ENCODE peak calls at places on chromosomes 6 and 20, in seven cellular contexts. E is left lung; A is transverse colon; Y is cardiac muscle cell; O is GM06990; S is CD8-positive, alpha-beta memory T cell; Z is right atrium auricular region. V is an unnamed sample. For H3K36me3, the result is how much of the 10 kb centered on the place peaks cover.

GRCh38 chr6:53673138-53673801 is 7.7 kb upstream of the KLHL31 start:
- DNase-seq in E (no peak), Y (peak), A (no peak), S (no peak), O (no peak), Z (no peak), V (no peak)

GRCh38 chr6:135182120-135182992 is 1.2 kb downstream of the MYB start:
- DNase-seq in Z (no peak), O (no peak), S (peak), E (peak), Y (peak), A (peak), V (peak)

GRCh38 chr6:153015094-153015645 is 12.7 kb upstream of the MTRF1L start:
- DNase-seq in O (no peak), E (no peak), Y (no peak), A (no peak), S (no peak), Z (no peak), V (no peak)

GRCh38 chr6:1606533-1607235 is 3.0 kb upstream of the FOXC1 start:
- DNase-seq in Y (no peak), S (no peak), A (no peak), O (no peak), E (no peak), Z (no peak), V (no peak)

GRCh38 chr6:14415452-14415851 is 297.9 kb downstream of the CD83 start:
- DNase-seq in S (no peak), Y (no peak), O (no peak), A (no peak), E (no peak), Z (no peak), V (no peak)

GRCh38 chr6:103672169-103672568 is 1187.5 kb downstream of the HACE1 start:
- DNase-seq in E (no peak), Y (no peak), A (no peak), Z (no peak), O (no peak), S (no peak), V (no peak)

GRCh38 chr6:118509009-118509617 is 39.0 kb upstream of the PLN start:
- DNase-seq in Z (no peak), E (no peak), S (no peak), O (no peak), Y (peak), A (no peak), V (no peak)

GRCh38 chr6:13097454-13097853 is 230.9 kb downstream of the TBC1D7 start:
- DNase-seq in O (no peak), E (no peak), Y (no peak), A (no peak), S (no peak), Z (no peak), V (no peak)

GRCh38 chr20:16922834-16923233 is 174.7 kb downstream of the OTOR start:
- DNase-seq in O (no peak), Y (peak), A (no peak), Z (no peak), S (no peak), E (no peak), V (no peak)

GRCh38 chr20:8723296-8723695 is 345.6 kb upstream of the PLCB4 start:
- DNase-seq in Z (no peak), A (no peak), O (no peak), E (no peak), S (no peak), Y (no peak), V (no peak)

GRCh38 chr6:117233146-117233545 is 32.2 kb upstream of the VGLL2 start:
- DNase-seq in S (no peak), Z (no peak), A (no peak), O (no peak), Y (peak), E (no peak), V (no peak)

GRCh38 chr6:122161136-122161535 is 238.3 kb upstream of the HSF2 start:
- DNase-seq in Y (no peak), S (no peak), Z (no peak), O (no peak), A (no peak), E (no peak), V (no peak)

GRCh38 chr6:73648166-73648565 is 5.6 kb downstream of the SLC17A5 start:
- DNase-seq in O (no peak), S (no peak), E (no peak), A (no peak), Z (no peak), Y (no peak), V (no peak)

GRCh38 chr6:34152042-34152524 is 6.2 kb upstream of the GRM4 start:
- DNase-seq in S (no peak), Z (no peak), E (peak), O (no peak), Y (no peak), A (no peak), V (no peak)

GRCh38 chr20:33964431-33964830 is 29.3 kb upstream of the RALY start:
- DNase-seq in O (no peak), E (no peak), Y (no peak), A (no peak), Z (no peak), S (no peak), V (no peak)

GRCh38 chr6:160005861-160006540 is 37.1 kb downstream of the IGF2R start:
- DNase-seq in Z (no peak), Y (peak), A (no peak), O (no peak), E (no peak), S (no peak), V (no peak)

GRCh38 chr6:54892831-54893230 is 46.3 kb downstream of the FAM83B start:
- DNase-seq in O (no peak), A (no peak), S (no peak), Y (peak), E (no peak), Z (no peak), V (no peak)

GRCh38 chr20:62907377-62908317 is 18.7 kb downstream of the DIDO1 start:
- DNase-seq in Z (no peak), A (no peak), O (no peak), Y (no peak), S (no peak), E (no peak), V (peak)

GRCh38 chr20:62905536-62906117 is 20.7 kb downstream of the DIDO1 start:
- DNase-seq in E (no peak), S (no peak), O (no peak), A (no peak), Y (no peak), Z (no peak), V (no peak)

GRCh38 chr20:62908971-62909791 is 17.1 kb downstream of the DIDO1 start:
- DNase-seq in Y (no peak), Z (no peak), S (no peak), E (no peak), A (no peak), O (no peak), V (peak)

GRCh38 chr20:62906647-62907375 is 19.5 kb downstream of the DIDO1 start:
- DNase-seq in S (no peak), E (no peak), O (no peak), Z (no peak), A (no peak), Y (no peak), V (no peak)

DNA sequence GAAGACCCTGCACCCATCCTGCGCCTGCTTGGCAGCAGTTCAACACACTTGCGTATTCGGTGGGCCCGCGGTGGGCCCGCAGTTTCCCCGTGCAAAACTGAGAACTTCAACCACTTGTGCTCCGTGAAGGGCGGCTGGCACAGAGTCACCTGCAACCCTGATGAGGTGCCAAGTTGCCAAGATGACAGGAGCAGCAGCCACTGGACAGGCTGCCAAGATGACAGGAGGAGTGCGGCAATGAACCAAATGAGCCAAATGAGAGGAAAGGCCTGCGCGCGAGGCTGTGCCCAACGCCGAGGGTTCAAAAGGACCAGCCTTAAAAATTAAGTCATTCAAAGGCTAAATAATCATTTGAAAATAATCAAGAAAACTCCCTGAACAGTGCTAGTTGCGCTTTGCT is 20.1 kb downstream of the DIDO1 start:
- DNase-seq in E (no peak), S (no peak), Z (no peak), Y (no peak), A (no peak), O (no peak), V (no peak)
- H3K36me3 ChIP-seq in E (half or more), S (half or more), Z (half or more), Y (half or more), A (half or more), O (half or more), V (under half)

GRCh38 chr20:4871486-4871885 is 129.8 kb downstream of the SLC23A2 start:
- DNase-seq in O (no peak), Z (no peak), E (no peak), S (no peak), A (no peak), Y (no peak), V (no peak)

GRCh38 chr20:4873396-4873795 is 127.9 kb downstream of the SLC23A2 start:
- DNase-seq in E (no peak), O (no peak), A (no peak), Y (no peak), S (no peak), Z (no peak), V (no peak)

GRCh38 chr20:4867036-4867435 is 134.3 kb downstream of the SLC23A2 start:
- DNase-seq in S (no peak), E (no peak), A (no peak), O (no peak), Z (no peak), Y (no peak), V (peak)

GRCh38 chr20:4869290-4870193 is 131.8 kb downstream of the SLC23A2 start:
- DNase-seq in E (no peak), A (peak), S (no peak), Z (no peak), Y (no peak), O (no peak), V (peak)

DNA sequence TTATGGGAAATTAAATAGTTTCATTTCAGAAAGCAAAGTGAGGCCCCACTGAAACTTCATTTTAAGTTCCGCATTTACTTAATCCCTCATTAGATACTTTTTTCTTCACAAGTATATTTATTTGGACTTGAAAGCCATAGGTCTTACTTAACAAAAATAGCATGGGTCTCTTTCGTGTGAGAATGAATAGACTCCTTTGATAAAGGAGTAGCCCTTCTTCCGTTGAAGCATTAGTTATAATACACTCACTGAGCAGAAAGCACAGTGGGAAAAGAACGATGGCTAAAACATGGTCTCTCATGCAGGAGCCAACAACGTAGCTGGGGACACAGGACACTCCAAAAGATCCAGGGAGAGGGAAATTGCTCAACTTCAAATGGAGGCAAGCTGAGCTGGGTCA is 130.4 kb downstream of the SLC23A2 start:
- DNase-seq in E (no peak), A (no peak), O (no peak), Y (no peak), S (no peak), Z (no peak), V (no peak)
- H3K36me3 ChIP-seq in E (half or more), A (under half), O (under half), Y (under half), S (under half), Z (under half), V (under half)

DNA sequence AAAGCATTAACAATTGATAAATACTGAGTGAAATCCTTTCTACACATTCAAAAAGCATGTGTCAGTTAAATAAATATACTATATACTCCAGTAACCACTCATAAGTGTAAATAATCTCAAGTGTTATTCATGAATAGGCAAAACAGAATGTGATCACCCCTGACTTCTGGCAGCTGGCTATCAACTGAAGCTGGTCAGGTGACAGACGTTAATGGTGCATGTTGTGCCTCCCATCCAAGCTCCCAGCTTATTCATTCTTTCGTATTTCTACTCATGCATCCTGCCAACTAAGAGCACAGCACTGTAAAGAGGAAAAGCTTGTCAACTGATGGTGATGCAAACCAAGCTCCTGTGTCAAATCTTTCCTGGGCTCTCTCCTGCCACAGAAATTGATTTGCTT is 7.7 kb downstream of the PSMB1 start:
- DNase-seq in Y (no peak), O (no peak), Z (no peak), E (no peak), A (no peak), S (no peak), V (no peak)
- H3K36me3 ChIP-seq in Y (half or more), O (under half), Z (half or more), E (half or more), A (half or more), S (under half), V (under half)

GRCh38 chr20:44931911-44932310 is 22.1 kb downstream of the PABPC1L start:
- DNase-seq in O (no peak), E (no peak), A (no peak), Z (no peak), S (no peak), Y (no peak), V (no peak)
- H3K36me3 ChIP-seq in O (under half), E (half or more), A (under half), Z (under half), S (under half), Y (under half), V (under half)

GRCh38 chr6:161103475-161103874 is 111.9 kb downstream of the MAP3K4 start:
- DNase-seq in O (no peak), S (no peak), E (no peak), A (no peak), Z (no peak), Y (no peak), V (no peak)

GRCh38 chr6:161105408-161105807 is 113.8 kb downstream of the MAP3K4 start:
- DNase-seq in A (no peak), Z (no peak), S (no peak), O (no peak), E (no peak), Y (no peak), V (no peak)

GRCh38 chr6:161101517-161101916 is 109.9 kb downstream of the MAP3K4 start:
- DNase-seq in E (no peak), O (no peak), A (no peak), S (no peak), Z (no peak), Y (no peak), V (no peak)

GRCh38 chr6:161107779-161108380 is 116.3 kb downstream of the MAP3K4 start:
- DNase-seq in Z (no peak), S (no peak), O (no peak), Y (no peak), E (no peak), A (no peak), V (no peak)

DNA sequence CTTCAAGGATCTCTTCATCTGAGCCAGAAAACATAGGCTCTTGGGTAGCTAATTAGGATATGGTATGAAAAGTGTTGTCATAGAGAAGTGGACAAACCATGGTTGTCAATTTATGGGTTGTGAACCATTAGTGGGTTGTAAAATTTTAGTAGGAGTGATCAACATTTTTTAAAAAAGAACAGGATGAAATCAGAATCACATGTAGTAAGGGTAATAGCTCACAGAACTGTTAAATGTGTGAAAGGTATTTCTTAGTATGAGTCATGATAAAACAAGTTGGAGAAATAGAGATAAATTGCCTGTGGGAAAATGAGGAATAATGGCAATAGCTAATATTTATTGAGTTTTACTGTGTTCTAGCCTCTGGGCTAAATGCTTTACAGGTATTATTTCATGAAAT is 113.4 kb downstream of the MAP3K4 start:
- DNase-seq in E (no peak), A (no peak), Z (no peak), O (no peak), S (no peak), Y (no peak), V (no peak)
- H3K36me3 ChIP-seq in E (half or more), A (under half), Z (half or more), O (under half), S (under half), Y (half or more), V (under half)